ENCODE peak calls at places on chromosomes 4 and X, in ten cellular contexts. J is HEK293T; Z is B cell; R is activated CD4-positive, alpha-beta memory T cell treated with anti-CD3 and anti-CD28 coated beads, Interleukin-2, amount 10 ng/mL, durations not matched to agents 7 days and 5 days; M is EH; K is AG04449; C is astrocyte; E is nephron progenitor cell; D is right cardiac atrium; Y is stimulated activated CD4-positive, alpha-beta T cell treated with anti-CD3 and anti-CD28 coated beads, Interleukin-4, amount 100 ng/mL, for 24 hours. P is an unnamed sample.

GRCh38 chrX:110081740-110082139 is 78.8 kb downstream of the TMEM164 start:
- DNase-seq in J (no peak), Z (no peak), R (no peak), M (peak), K (no peak), C (peak), E (no peak), D (peak), Y (no peak), P (no peak)

GRCh38 chrX:15747626-15748173 is 9.6 kb downstream of the CA5B start:
- DNase-seq in J (no peak), Z (no peak), R (no peak), M (no peak), K (no peak), C (no peak), E (peak), D (no peak), Y (no peak), P (no peak)

GRCh38 chrX:1443496-1444075 is 9.1 kb downstream of the ASMTL start:
- DNase-seq in J (no peak), Z (no peak), R (no peak), M (no peak), K (no peak), C (no peak), E (no peak), D (peak), Y (peak), P (no peak)

GRCh38 chrX:103376979-103377324 is 614 bp downstream of the BEX3 start:
- DNase-seq in J (peak), Z (no peak), R (no peak), M (peak), K (no peak), C (peak), E (peak), D (peak), Y (no peak), P (no peak)

GRCh38 chr4:122663814-122664610 is 43.1 kb upstream of the IL21 start:
- DNase-seq in J (no peak), Z (no peak), R (no peak), M (peak), K (no peak), C (peak), E (no peak), D (no peak), Y (peak), P (no peak)

GRCh38 chr4:37889849-37890500 is 909 bp upstream of the TBC1D1 start:
- DNase-seq in J (no peak), Z (no peak), R (no peak), M (peak), K (no peak), C (no peak), E (peak), D (peak), Y (no peak), P (no peak)

GRCh38 chr4:157804169-157804543 is 368.7 kb downstream of the GASK1B start:
- DNase-seq in J (no peak), Z (no peak), R (no peak), M (no peak), K (no peak), C (no peak), E (no peak), D (no peak), Y (no peak), P (no peak)

GRCh38 chr4:75110061-75110460 is 177.1 kb downstream of the PARM1 start:
- DNase-seq in J (no peak), Z (no peak), R (no peak), M (no peak), K (no peak), C (no peak), E (no peak), D (no peak), Y (no peak), P (no peak)

GRCh38 chrX:30804462-30804861 is 84.6 kb downstream of the TAB3 start:
- DNase-seq in J (no peak), Z (no peak), R (no peak), M (no peak), K (no peak), C (no peak), E (no peak), D (no peak), Y (no peak), P (no peak)

GRCh38 chr4:14767142-14767541 is 235.1 kb upstream of the CPEB2 start:
- DNase-seq in J (no peak), Z (no peak), R (no peak), M (no peak), K (no peak), C (no peak), E (no peak), D (no peak), Y (no peak), P (no peak)

GRCh38 chr4:98446499-98447375 is 185.6 kb downstream of the RAP1GDS1 start:
- DNase-seq in J (no peak), Z (peak), R (peak), M (peak), K (no peak), C (peak), E (no peak), D (peak), Y (peak), P (no peak)

GRCh38 chr4:76659103-76659490 is 224.1 kb downstream of the SHROOM3 start:
- DNase-seq in J (no peak), Z (no peak), R (no peak), M (no peak), K (no peak), C (peak), E (no peak), D (no peak), Y (no peak), P (no peak)

GRCh38 chr4:84051728-84052127 is 447.4 kb downstream of the NKX6-1 start:
- DNase-seq in J (no peak), Z (no peak), R (no peak), M (no peak), K (no peak), C (no peak), E (no peak), D (no peak), Y (no peak), P (no peak)

GRCh38 chrX:47751670-47752069 is 85.0 kb upstream of the ZNF81 start:
- DNase-seq in J (peak), Z (no peak), R (peak), M (peak), K (no peak), C (no peak), E (peak), D (peak), Y (peak), P (no peak)